ENCODE peak calls at places on chromosomes 2 and 18, in four cellular contexts. K is omental fat pad, X is left cardiac atrium, P is mucosa of descending colon. Q is an unnamed sample.
A peak's percentile ranks its signal among the peaks of the same experiment; 100 is the strongest.

GRCh38 chr2:158936978-158937377 is 31.5 kb upstream of the TANC1 start:
- DNase-seq in K (no peak), X (no peak), P (no peak), Q (no peak)

GRCh38 chr2:230908595-230909191 is 16.3 kb downstream of the GPR55 start:
- DNase-seq in K (no peak), X (no peak), P (peak; percentile 70), Q (no peak)

GRCh38 chr18:57435851-57436192 is 648 bp downstream of the ONECUT2 start:
- DNase-seq in K (no peak), X (no peak), P (no peak), Q (no peak)

GRCh38 chr2:72989770-72990556 is 72.6 kb downstream of the EMX1 start:
- DNase-seq in K (peak; percentile 22), X (peak; percentile 45), P (no peak), Q (no peak)

GRCh38 chr2:140804682-140805235 is 1326.1 kb downstream of the LRP1B start:
- DNase-seq in K (no peak), X (no peak), P (no peak), Q (no peak)

GRCh38 chr18:57743008-57743407 is 60.1 kb downstream of the ATP8B1 start:
- DNase-seq in K (no peak), X (no peak), P (no peak), Q (no peak)

GRCh38 chr2:173584676-173585453 is 230.2 kb downstream of the CDCA7 start:
- DNase-seq in K (no peak), X (no peak), P (no peak), Q (no peak)

GRCh38 chr2:172348555-172349288 is 78.7 kb upstream of the ITGA6 start:
- DNase-seq in K (no peak), X (no peak), P (no peak), Q (no peak)

GRCh38 chr18:45962461-45962860 is 4.7 kb downstream of the EPG5 start:
- DNase-seq in K (no peak), X (no peak), P (no peak), Q (no peak)

GRCh38 chr2:190765386-190766173 is 115.0 kb upstream of the GLS start:
- DNase-seq in K (no peak), X (no peak), P (no peak), Q (no peak)

GRCh38 chr2:113978524-113979171 is 88.8 kb downstream of the ACTR3 start:
- DNase-seq in K (no peak), X (no peak), P (no peak), Q (no peak)

GRCh38 chr2:29009711-29010677 is 28.9 kb downstream of the TOGARAM2 start:
- DNase-seq in K (no peak), X (no peak), P (no peak), Q (no peak)

GRCh38 chr2:29241341-29241740 is 126.1 kb downstream of the CLIP4 start:
- DNase-seq in K (no peak), X (no peak), P (no peak), Q (no peak)

GRCh38 chr2:141709756-141710155 is 421.1 kb downstream of the LRP1B start:
- DNase-seq in K (no peak), X (no peak), P (no peak), Q (no peak)

GRCh38 chr2:156229724-156230362 is 102.7 kb downstream of the NR4A2 start:
- DNase-seq in K (no peak), X (no peak), P (no peak), Q (no peak)

GRCh38 chr2:152648336-152648735 is 68.9 kb downstream of the PRPF40A start:
- DNase-seq in K (no peak), X (no peak), P (no peak), Q (no peak)

GRCh38 chr2:231522418-231523180 is 7.6 kb downstream of the NMUR1 start:
- DNase-seq in K (no peak), X (no peak), P (no peak), Q (no peak)

GRCh38 chr2:206361407-206362045 is 81.8 kb upstream of the ADAM23 start:
- DNase-seq in K (no peak), X (no peak), P (no peak), Q (no peak)

GRCh38 chr2:20209373-20210109 is 15.4 kb downstream of the SDC1 start:
- DNase-seq in K (no peak), X (no peak), P (no peak), Q (no peak)

GRCh38 chr18:70981400-70982140 is 692.7 kb downstream of the SOCS6 start:
- DNase-seq in K (no peak), X (no peak), P (no peak), Q (no peak)

GRCh38 chr2:219545610-219546352 is 2.0 kb downstream of the TMEM198 start:
- DNase-seq in K (no peak), X (no peak), P (no peak), Q (no peak)

GRCh38 chr18:64403784-64404498 is 255.1 kb upstream of the LINC00305 start:
- DNase-seq in K (no peak), X (no peak), P (no peak), Q (no peak)

GRCh38 chr2:223042284-223042683 is 9.7 kb upstream of the KCNE4 start:
- DNase-seq in K (no peak), X (no peak), P (no peak), Q (no peak)

GRCh38 chr2:25993049-25993448 is 10.8 kb upstream of the KIF3C start:
- DNase-seq in K (no peak), X (no peak), P (no peak), Q (no peak)

GRCh38 chr2:45851576-45852304 is 200.3 kb downstream of the PRKCE start:
- DNase-seq in K (no peak), X (no peak), P (no peak), Q (no peak)

GRCh38 chr2:241844066-241844728 is 14.5 kb downstream of the PDCD1 start:
- DNase-seq in K (peak; percentile 52), X (peak; percentile 87), P (peak; percentile 84), Q (peak; percentile 88)

Q was measured in ascending aorta.